ENCODE peak calls at places on chromosomes 4 and X, in four cellular contexts. Z is SK-N-SH, L is tibial nerve, F is stomach. P is an unnamed sample.

GRCh38 chr4:142142403-142142802 is 506.0 kb downstream of the IL15 start:
- DNase-seq in Z (no peak), L (no peak), F (no peak), P (no peak)

GRCh38 chrX:2629316-2630168 is 61.6 kb upstream of the CD99 start:
- DNase-seq in Z (no peak), L (no peak), F (no peak), P (no peak)

GRCh38 chrX:3757510-3758025 is 44.1 kb upstream of the PRKX start:
- DNase-seq in Z (no peak), L (no peak), F (no peak), P (no peak)

GRCh38 chr4:41365726-41366125 is 109.0 kb downstream of the UCHL1 start:
- DNase-seq in Z (no peak), L (no peak), F (no peak), P (no peak)

GRCh38 chr4:44165938-44166337 is 282.7 kb downstream of the KCTD8 start:
- DNase-seq in Z (no peak), L (no peak), F (no peak), P (no peak)

GRCh38 chr4:46390353-46391058 is 578 bp upstream of the GABRA2 start:
- DNase-seq in Z (no peak), L (no peak), F (no peak), P (no peak)

GRCh38 chr4:91064157-91064853 is 937.1 kb downstream of the CCSER1 start:
- DNase-seq in Z (peak; percentile 51), L (no peak), F (no peak), P (no peak)

GRCh38 chrX:145817299-145817665 is 347 bp upstream of the SLITRK2 start:
- DNase-seq in Z (no peak), L (no peak), F (no peak), P (no peak)

GRCh38 chr4:122908223-122908622 is 14.2 kb downstream of the NUDT6 start:
- DNase-seq in Z (no peak), L (no peak), F (no peak), P (no peak)

DNA sequence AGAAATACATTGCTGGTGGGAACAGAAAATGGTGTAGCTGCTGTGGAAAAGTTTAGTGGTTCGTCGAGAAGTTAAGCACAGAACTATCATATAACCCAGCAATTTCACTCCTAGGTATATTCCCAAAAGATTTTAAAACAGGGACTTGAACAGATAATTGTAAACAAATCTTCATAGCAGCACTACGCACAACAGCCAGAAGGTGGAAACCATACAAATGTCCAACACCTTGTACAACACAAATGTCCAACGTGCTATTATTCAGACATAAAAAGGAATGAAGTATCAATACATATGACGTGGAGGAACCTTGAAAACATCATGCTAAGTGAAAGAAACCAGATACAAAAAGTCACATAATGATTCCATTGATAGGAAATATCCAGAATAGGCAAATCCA is 37.9 kb downstream of the CUL4B start:
- DNase-seq in Z (no peak), L (no peak), F (no peak), P (no peak)
- H3K36me3 ChIP-seq in Z (peaks cover 49% of the 10 kb centered on the region), L (no peaks in the 10 kb centered on the region), F (peaks cover 27% of the 10 kb centered on the region), P (peaks cover 4% of the 10 kb centered on the region)

DNA sequence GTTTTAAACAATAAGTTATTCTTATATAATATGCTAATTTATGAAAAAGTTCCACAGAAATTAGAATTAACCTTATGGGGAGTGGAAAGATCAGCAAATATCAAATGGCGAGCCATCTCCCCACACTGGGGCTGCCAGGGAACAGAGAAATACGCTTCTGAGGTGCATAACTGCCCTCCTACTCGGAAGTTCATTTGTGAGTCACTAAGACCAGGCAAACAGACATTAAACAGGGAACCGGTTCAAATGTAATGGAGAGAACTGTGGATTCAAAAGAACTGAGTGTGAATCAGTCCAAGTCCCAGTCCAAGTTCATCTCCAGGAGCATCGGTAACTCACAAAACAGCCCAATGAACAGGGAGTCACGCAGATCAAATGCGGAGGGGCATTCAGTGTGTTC is 11.4 kb upstream of the S100G start:
- DNase-seq in Z (no peak), L (no peak), F (no peak), P (no peak)
- TF ChIP-seq EP300 in Z (no peak), L (no peak), F (no peak), P (no peak)

DNA sequence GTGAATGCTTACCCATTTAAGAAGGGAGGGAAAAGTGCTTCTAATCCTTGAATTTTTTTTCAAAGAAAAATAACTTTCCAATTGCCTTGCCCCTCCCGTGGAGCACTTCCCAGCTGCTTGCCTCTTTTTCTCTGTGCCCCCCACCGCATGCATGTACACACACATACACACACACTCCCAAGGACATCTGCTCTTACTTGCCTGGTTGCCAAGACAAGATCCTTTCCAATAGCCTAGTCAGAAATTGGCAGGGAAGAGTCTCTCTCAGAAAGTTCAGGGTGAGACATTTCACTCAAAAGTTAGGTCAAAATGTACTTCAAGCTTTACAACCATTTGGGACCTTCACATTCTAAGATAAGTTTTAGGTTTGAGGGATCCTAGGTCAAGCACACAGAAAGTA is 10.9 kb downstream of the HHIP start:
- DNase-seq in Z (no peak), L (no peak), F (no peak), P (no peak)
- H3K36me3 ChIP-seq in Z (peaks cover 7% of the 10 kb centered on the region), L (no peaks in the 10 kb centered on the region), F (no peaks in the 10 kb centered on the region), P (no peaks in the 10 kb centered on the region)

DNA sequence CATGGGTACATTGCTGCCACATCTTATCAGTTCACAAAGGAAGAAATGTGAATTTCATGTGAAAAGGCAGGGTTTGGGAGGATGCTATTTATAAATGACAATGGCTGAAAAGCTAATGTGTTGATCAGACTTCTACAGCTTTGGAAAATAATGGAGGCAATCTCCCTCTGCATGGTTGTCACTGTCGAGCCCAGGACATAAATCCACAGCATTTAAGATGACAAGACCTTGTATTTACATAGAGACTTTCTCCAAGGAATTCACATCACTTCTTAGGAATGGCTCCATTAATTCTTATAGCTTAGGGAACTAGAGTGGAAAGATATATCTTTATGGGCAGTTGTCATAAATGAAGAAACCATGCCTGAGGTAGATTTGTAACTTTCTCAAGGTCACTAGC is 66.7 kb downstream of the CBLL2 start:
- DNase-seq in Z (no peak), L (no peak), F (no peak), P (no peak)
- TF ChIP-seq EP300 in Z (no peak), L (no peak), F (no peak), P (no peak)

GRCh38 chrX:150167482-150168324 is 195.4 kb upstream of the MAMLD1 start:
- DNase-seq in Z (no peak), L (no peak), F (no peak), P (no peak)

GRCh38 chrX:150163181-150163930 is 199.8 kb upstream of the MAMLD1 start:
- DNase-seq in Z (no peak), L (no peak), F (no peak), P (no peak)

GRCh38 chrX:150163956-150164726 is 199.0 kb upstream of the MAMLD1 start:
- DNase-seq in Z (no peak), L (no peak), F (no peak), P (no peak)

GRCh38 chrX:150165776-150166610 is 197.1 kb upstream of the MAMLD1 start:
- DNase-seq in Z (no peak), L (no peak), F (no peak), P (no peak)

DNA sequence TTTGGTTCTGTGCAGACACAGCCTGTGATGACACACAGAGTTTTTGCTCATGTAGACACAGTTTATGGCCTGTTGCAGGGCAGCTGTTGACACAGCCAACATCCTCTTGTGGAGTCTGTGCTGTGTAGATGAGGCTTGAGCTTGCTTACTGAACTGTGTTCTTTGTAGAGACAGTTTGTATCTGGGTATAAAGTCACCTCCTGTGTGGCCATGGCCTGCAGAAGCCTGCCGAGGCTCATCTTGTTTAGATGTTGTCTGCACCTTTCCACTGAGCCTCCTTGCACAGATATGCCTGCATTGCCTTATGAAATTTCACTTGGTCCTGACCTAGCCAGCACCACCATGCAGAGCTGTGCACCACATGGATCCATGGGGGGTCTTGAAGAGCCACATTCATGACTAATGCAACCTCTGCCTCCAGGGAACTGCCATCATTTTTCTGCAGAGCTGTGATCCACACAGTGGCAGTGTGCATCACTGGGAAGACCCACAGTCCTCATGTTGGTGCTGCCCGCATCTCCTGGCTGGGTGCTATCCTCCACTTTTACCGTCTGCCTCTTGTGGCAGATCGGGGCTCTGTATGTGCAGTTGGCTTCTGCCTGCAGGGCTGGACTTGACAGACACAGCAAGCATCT is 198.0 kb upstream of the MAMLD1 start:
- DNase-seq in Z (no peak), L (no peak), F (no peak), P (no peak)
- H3K36me3 ChIP-seq in Z (no peaks in the 10 kb centered on the region), L (no peaks in the 10 kb centered on the region), F (no peaks in the 10 kb centered on the region), P (no peaks in the 10 kb centered on the region)

GRCh38 chr4:135072553-135072952 is 871.0 kb upstream of the PABPC4L start:
- DNase-seq in Z (no peak), L (no peak), F (no peak), P (no peak)
- TF ChIP-seq EP300 in Z (no peak), L (no peak), F (no peak), P (no peak)

DNA sequence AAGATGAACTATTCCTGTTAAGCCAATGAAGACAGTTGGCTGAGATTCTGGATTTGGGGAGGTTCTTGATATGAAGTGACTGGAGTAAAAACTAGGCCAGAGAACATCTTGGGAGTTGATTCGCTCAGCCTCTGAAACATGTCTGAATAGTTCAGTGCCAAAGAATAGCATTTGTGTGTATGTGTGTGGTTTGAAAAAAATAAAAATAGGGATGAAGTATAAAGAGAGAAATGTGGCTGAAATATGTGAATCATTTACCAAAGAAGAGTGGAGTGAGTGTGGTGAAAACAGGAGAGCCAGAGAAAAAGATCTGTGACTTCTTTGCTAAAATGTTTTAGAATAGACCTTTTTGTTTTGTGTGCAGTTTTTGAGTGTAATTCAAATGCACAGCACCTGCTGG is 15.2 kb downstream of the EXOC1 start:
- DNase-seq in Z (no peak), L (no peak), F (no peak), P (no peak)
- H3K36me3 ChIP-seq in Z (peaks cover 70% of the 10 kb centered on the region), L (peaks cover 11% of the 10 kb centered on the region), F (peaks cover 65% of the 10 kb centered on the region), P (peaks cover 79% of the 10 kb centered on the region)